ENCODE peak calls at places on chromosomes 2 and 18, in nine cellular contexts. One of them, this sample, is unnamed.

GRCh38 chr18:12744103-12744502 is 41.3 kb downstream of the PSMG2 start:
- DNase-seq in Calu3: no peak
- DNase-seq in pulmonary artery endothelial cell: peak; percentile 32
- DNase-seq in IMR-90: peak; percentile 84
- DNase-seq in substantia nigra: peak; percentile 1
- DNase-seq in iris pigment epithelial cell: peak; percentile 81
- DNase-seq in AML-193: peak; percentile 61
- DNase-seq in ureter: no peak
- DNase-seq in CD8-positive, alpha-beta memory T cell: no peak
- DNase-seq in this sample: no peak

GRCh38 chr18:68679531-68679930 is 35.4 kb downstream of the TMX3 start:
- DNase-seq in substantia nigra: no peak
- DNase-seq in iris pigment epithelial cell: peak; percentile 73
- DNase-seq in AML-193: peak; percentile 38
- DNase-seq in Calu3: no peak
- DNase-seq in CD8-positive, alpha-beta memory T cell: no peak
- DNase-seq in pulmonary artery endothelial cell: no peak
- DNase-seq in IMR-90: peak; percentile 56
- DNase-seq in ureter: no peak
- DNase-seq in this sample: no peak

GRCh38 chr2:44768438-44769236 is 172.9 kb upstream of the SIX3 start:
- DNase-seq in substantia nigra: no peak
- DNase-seq in Calu3: no peak
- DNase-seq in ureter: no peak
- DNase-seq in IMR-90: no peak
- DNase-seq in iris pigment epithelial cell: no peak
- DNase-seq in pulmonary artery endothelial cell: no peak
- DNase-seq in CD8-positive, alpha-beta memory T cell: no peak
- DNase-seq in AML-193: no peak
- DNase-seq in this sample: no peak

GRCh38 chr2:206619011-206619410 is 23.3 kb upstream of the FAM237A start:
- DNase-seq in Calu3: no peak
- DNase-seq in IMR-90: no peak
- DNase-seq in substantia nigra: no peak
- DNase-seq in AML-193: no peak
- DNase-seq in CD8-positive, alpha-beta memory T cell: no peak
- DNase-seq in ureter: no peak
- DNase-seq in iris pigment epithelial cell: no peak
- DNase-seq in pulmonary artery endothelial cell: no peak
- DNase-seq in this sample: no peak

GRCh38 chr2:234258562-234259141 is 208.2 kb downstream of the SPP2 start:
- DNase-seq in pulmonary artery endothelial cell: no peak
- DNase-seq in ureter: no peak
- DNase-seq in Calu3: peak; percentile 66
- DNase-seq in AML-193: no peak
- DNase-seq in iris pigment epithelial cell: no peak
- DNase-seq in CD8-positive, alpha-beta memory T cell: no peak
- DNase-seq in IMR-90: peak; percentile 86
- DNase-seq in substantia nigra: no peak
- DNase-seq in this sample: no peak

GRCh38 chr18:8912348-8913057 is 190.0 kb upstream of the NDUFV2 start:
- DNase-seq in iris pigment epithelial cell: no peak
- DNase-seq in CD8-positive, alpha-beta memory T cell: no peak
- DNase-seq in Calu3: peak; percentile 47
- DNase-seq in AML-193: no peak
- DNase-seq in IMR-90: no peak
- DNase-seq in ureter: no peak
- DNase-seq in pulmonary artery endothelial cell: no peak
- DNase-seq in substantia nigra: no peak
- DNase-seq in this sample: peak; percentile 70

GRCh38 chr2:42863751-42864150 is 71.4 kb upstream of the HAAO start:
- DNase-seq in IMR-90: no peak
- DNase-seq in Calu3: no peak
- DNase-seq in AML-193: no peak
- DNase-seq in iris pigment epithelial cell: no peak
- DNase-seq in ureter: no peak
- DNase-seq in CD8-positive, alpha-beta memory T cell: no peak
- DNase-seq in pulmonary artery endothelial cell: no peak
- DNase-seq in substantia nigra: no peak
- DNase-seq in this sample: no peak

GRCh38 chr2:185919155-185919554 is 180.6 kb downstream of the FSIP2 start:
- DNase-seq in CD8-positive, alpha-beta memory T cell: no peak
- DNase-seq in Calu3: no peak
- DNase-seq in substantia nigra: no peak
- DNase-seq in iris pigment epithelial cell: peak; percentile 27
- DNase-seq in pulmonary artery endothelial cell: no peak
- DNase-seq in AML-193: no peak
- DNase-seq in ureter: no peak
- DNase-seq in IMR-90: no peak
- DNase-seq in this sample: no peak

GRCh38 chr2:122206101-122206500 is 450.6 kb downstream of the TSN start:
- DNase-seq in substantia nigra: no peak
- DNase-seq in AML-193: no peak
- DNase-seq in Calu3: no peak
- DNase-seq in ureter: no peak
- DNase-seq in pulmonary artery endothelial cell: no peak
- DNase-seq in iris pigment epithelial cell: peak; percentile 20
- DNase-seq in CD8-positive, alpha-beta memory T cell: no peak
- DNase-seq in IMR-90: no peak
- DNase-seq in this sample: no peak

GRCh38 chr18:62672600-62672999 is 42.7 kb upstream of the PHLPP1 start:
- DNase-seq in CD8-positive, alpha-beta memory T cell: no peak
- DNase-seq in pulmonary artery endothelial cell: no peak
- DNase-seq in iris pigment epithelial cell: no peak
- DNase-seq in Calu3: no peak
- DNase-seq in ureter: no peak
- DNase-seq in substantia nigra: no peak
- DNase-seq in AML-193: no peak
- DNase-seq in IMR-90: no peak
- DNase-seq in this sample: no peak

GRCh38 chr2:238489896-238490295 is 63.2 kb downstream of the ASB1 start:
- DNase-seq in ureter: no peak
- DNase-seq in Calu3: no peak
- DNase-seq in iris pigment epithelial cell: no peak
- DNase-seq in AML-193: no peak
- DNase-seq in pulmonary artery endothelial cell: no peak
- DNase-seq in substantia nigra: no peak
- DNase-seq in CD8-positive, alpha-beta memory T cell: peak; percentile 36
- DNase-seq in IMR-90: no peak
- DNase-seq in this sample: no peak

GRCh38 chr2:170362895-170363582 is 185.1 kb downstream of the MYO3B start:
- DNase-seq in iris pigment epithelial cell: peak; percentile 4
- DNase-seq in Calu3: no peak
- DNase-seq in AML-193: no peak
- DNase-seq in ureter: no peak
- DNase-seq in substantia nigra: no peak
- DNase-seq in CD8-positive, alpha-beta memory T cell: no peak
- DNase-seq in IMR-90: no peak
- DNase-seq in pulmonary artery endothelial cell: no peak
- DNase-seq in this sample: no peak

GRCh38 chr2:125427721-125428315 is 1228.1 kb upstream of the GYPC start:
- DNase-seq in iris pigment epithelial cell: no peak
- DNase-seq in CD8-positive, alpha-beta memory T cell: no peak
- DNase-seq in substantia nigra: no peak
- DNase-seq in ureter: no peak
- DNase-seq in Calu3: no peak
- DNase-seq in IMR-90: peak; percentile 79
- DNase-seq in AML-193: no peak
- DNase-seq in pulmonary artery endothelial cell: no peak
- DNase-seq in this sample: no peak

GRCh38 chr18:23822590-23823385 is 133.5 kb downstream of the LAMA3 start:
- DNase-seq in Calu3: no peak
- DNase-seq in pulmonary artery endothelial cell: no peak
- DNase-seq in ureter: no peak
- DNase-seq in iris pigment epithelial cell: peak; percentile 24
- DNase-seq in CD8-positive, alpha-beta memory T cell: no peak
- DNase-seq in IMR-90: peak; percentile 49
- DNase-seq in AML-193: no peak
- DNase-seq in substantia nigra: no peak
- DNase-seq in this sample: no peak

This sample was measured in kidney.